ENCODE peak calls at places on chromosomes 4 and X, in ten cellular contexts. One of them, this sample, is unnamed.

GRCh38 chrX:42530027-42530426 is 247.9 kb downstream of the PPP1R2C start:
- DNase-seq in H9: no peak
- DNase-seq in adrenal gland: no peak
- DNase-seq in suprapubic skin: no peak
- DNase-seq in left lung: no peak
- DNase-seq in thyroid gland: no peak
- DNase-seq in small intestine: peak
- DNase-seq in mammary epithelial cell: peak
- DNase-seq in mesendoderm: peak
- DNase-seq in Karpas-422: no peak
- DNase-seq in this sample: no peak

GRCh38 chr4:120692964-120693363 is 229.6 kb downstream of the PRDM5 start:
- DNase-seq in mesendoderm: no peak
- DNase-seq in Karpas-422: no peak
- DNase-seq in mammary epithelial cell: peak
- DNase-seq in left lung: no peak
- DNase-seq in suprapubic skin: no peak
- DNase-seq in thyroid gland: no peak
- DNase-seq in adrenal gland: peak
- DNase-seq in small intestine: peak
- DNase-seq in H9: no peak
- DNase-seq in this sample: no peak

GRCh38 chrX:39972340-39972739 is 125.4 kb downstream of the BCOR start:
- DNase-seq in thyroid gland: no peak
- DNase-seq in mesendoderm: no peak
- DNase-seq in left lung: no peak
- DNase-seq in adrenal gland: no peak
- DNase-seq in mammary epithelial cell: no peak
- DNase-seq in H9: no peak
- DNase-seq in Karpas-422: no peak
- DNase-seq in small intestine: no peak
- DNase-seq in suprapubic skin: no peak
- DNase-seq in this sample: no peak

GRCh38 chrX:156004740-156005139 is 7.2 kb downstream of the IL9R start:
- DNase-seq in left lung: no peak
- DNase-seq in suprapubic skin: no peak
- DNase-seq in small intestine: no peak
- DNase-seq in thyroid gland: no peak
- DNase-seq in mammary epithelial cell: no peak
- DNase-seq in mesendoderm: no peak
- DNase-seq in H9: no peak
- DNase-seq in adrenal gland: no peak
- DNase-seq in Karpas-422: no peak
- DNase-seq in this sample: no peak

GRCh38 chr4:99383833-99384392 is 31.4 kb upstream of the ADH1C start:
- DNase-seq in left lung: no peak
- DNase-seq in mammary epithelial cell: no peak
- DNase-seq in adrenal gland: peak
- DNase-seq in Karpas-422: no peak
- DNase-seq in suprapubic skin: no peak
- DNase-seq in mesendoderm: no peak
- DNase-seq in thyroid gland: peak
- DNase-seq in small intestine: no peak
- DNase-seq in H9: no peak
- DNase-seq in this sample: no peak

GRCh38 chr4:143085224-143085623 is 99.5 kb upstream of the USP38 start:
- DNase-seq in left lung: no peak
- DNase-seq in thyroid gland: no peak
- DNase-seq in mammary epithelial cell: no peak
- DNase-seq in Karpas-422: no peak
- DNase-seq in mesendoderm: no peak
- DNase-seq in suprapubic skin: no peak
- DNase-seq in small intestine: no peak
- DNase-seq in H9: no peak
- DNase-seq in adrenal gland: no peak
- DNase-seq in this sample: no peak

GRCh38 chr4:1364748-1365147 is 17.7 kb downstream of the UVSSA start:
- DNase-seq in adrenal gland: no peak
- DNase-seq in mammary epithelial cell: no peak
- DNase-seq in H9: no peak
- DNase-seq in Karpas-422: no peak
- DNase-seq in small intestine: no peak
- DNase-seq in mesendoderm: no peak
- DNase-seq in left lung: peak
- DNase-seq in suprapubic skin: no peak
- DNase-seq in thyroid gland: no peak
- DNase-seq in this sample: no peak

GRCh38 chrX:53288173-53288572 is 6.8 kb upstream of the IQSEC2 start:
- DNase-seq in H9: peak
- DNase-seq in mesendoderm: peak
- DNase-seq in left lung: no peak
- DNase-seq in small intestine: no peak
- DNase-seq in mammary epithelial cell: no peak
- DNase-seq in Karpas-422: no peak
- DNase-seq in thyroid gland: no peak
- DNase-seq in adrenal gland: peak
- DNase-seq in suprapubic skin: no peak
- DNase-seq in this sample: no peak

GRCh38 chr4:70874268-70875156 is 27.7 kb upstream of the MOB1B start:
- DNase-seq in mammary epithelial cell: no peak
- DNase-seq in mesendoderm: no peak
- DNase-seq in small intestine: no peak
- DNase-seq in suprapubic skin: no peak
- DNase-seq in left lung: no peak
- DNase-seq in Karpas-422: peak
- DNase-seq in thyroid gland: no peak
- DNase-seq in H9: no peak
- DNase-seq in adrenal gland: no peak
- DNase-seq in this sample: no peak

GRCh38 chrX:134718329-134719317 is 60.4 kb upstream of the PLAC1 start:
- DNase-seq in small intestine: peak
- DNase-seq in left lung: no peak
- DNase-seq in adrenal gland: no peak
- DNase-seq in Karpas-422: no peak
- DNase-seq in thyroid gland: peak
- DNase-seq in mammary epithelial cell: peak
- DNase-seq in mesendoderm: peak
- DNase-seq in suprapubic skin: no peak
- DNase-seq in H9: no peak
- DNase-seq in this sample: no peak

GRCh38 chrX:85998954-85999353 is 48.4 kb downstream of the CHM start:
- DNase-seq in adrenal gland: no peak
- DNase-seq in left lung: no peak
- DNase-seq in suprapubic skin: no peak
- DNase-seq in Karpas-422: no peak
- DNase-seq in H9: no peak
- DNase-seq in thyroid gland: no peak
- DNase-seq in mesendoderm: no peak
- DNase-seq in mammary epithelial cell: no peak
- DNase-seq in small intestine: no peak
- DNase-seq in this sample: no peak

GRCh38 chrX:85996555-85996954 is 50.8 kb downstream of the CHM start:
- DNase-seq in Karpas-422: peak
- DNase-seq in mesendoderm: peak
- DNase-seq in thyroid gland: no peak
- DNase-seq in small intestine: no peak
- DNase-seq in mammary epithelial cell: no peak
- DNase-seq in left lung: no peak
- DNase-seq in adrenal gland: no peak
- DNase-seq in H9: no peak
- DNase-seq in suprapubic skin: no peak
- DNase-seq in this sample: no peak

GRCh38 chrX:86002076-86002896 is 45.1 kb downstream of the CHM start:
- DNase-seq in mesendoderm: peak
- DNase-seq in adrenal gland: no peak
- DNase-seq in small intestine: peak
- DNase-seq in Karpas-422: no peak
- DNase-seq in mammary epithelial cell: peak
- DNase-seq in suprapubic skin: no peak
- DNase-seq in thyroid gland: peak
- DNase-seq in left lung: peak
- DNase-seq in H9: peak
- DNase-seq in this sample: no peak
- H3K27ac ChIP-seq in mesendoderm: peak
- H3K27ac ChIP-seq in adrenal gland: no peak
- H3K27ac ChIP-seq in small intestine: no peak
- H3K27ac ChIP-seq in Karpas-422: no peak
- H3K27ac ChIP-seq in mammary epithelial cell: no peak
- H3K27ac ChIP-seq in suprapubic skin: no peak
- H3K27ac ChIP-seq in thyroid gland: no peak
- H3K27ac ChIP-seq in left lung: no peak
- H3K27ac ChIP-seq in H9: no peak
- H3K27ac ChIP-seq in this sample: no peak

GRCh38 chrX:1248381-1249061 is 20.1 kb upstream of the CSF2RA start:
- DNase-seq in H9: peak
- DNase-seq in thyroid gland: peak
- DNase-seq in small intestine: no peak
- DNase-seq in Karpas-422: no peak
- DNase-seq in mammary epithelial cell: no peak
- DNase-seq in adrenal gland: no peak
- DNase-seq in suprapubic skin: no peak
- DNase-seq in mesendoderm: peak
- DNase-seq in left lung: peak
- DNase-seq in this sample: no peak

GRCh38 chrX:1244164-1245076 is 24.2 kb upstream of the CSF2RA start:
- DNase-seq in suprapubic skin: no peak
- DNase-seq in thyroid gland: no peak
- DNase-seq in mammary epithelial cell: no peak
- DNase-seq in Karpas-422: no peak
- DNase-seq in left lung: no peak
- DNase-seq in mesendoderm: peak
- DNase-seq in small intestine: no peak
- DNase-seq in H9: peak
- DNase-seq in adrenal gland: no peak
- DNase-seq in this sample: no peak

GRCh38 chrX:1246816-1247215 is 21.8 kb upstream of the CSF2RA start:
- DNase-seq in mammary epithelial cell: peak
- DNase-seq in left lung: peak
- DNase-seq in adrenal gland: peak
- DNase-seq in suprapubic skin: no peak
- DNase-seq in Karpas-422: peak
- DNase-seq in mesendoderm: peak
- DNase-seq in small intestine: peak
- DNase-seq in H9: peak
- DNase-seq in thyroid gland: peak
- DNase-seq in this sample: no peak

GRCh38 chrX:1249101-1249887 is 19.3 kb upstream of the CSF2RA start:
- DNase-seq in small intestine: no peak
- DNase-seq in mammary epithelial cell: no peak
- DNase-seq in H9: peak
- DNase-seq in thyroid gland: peak
- DNase-seq in mesendoderm: peak
- DNase-seq in suprapubic skin: no peak
- DNase-seq in left lung: peak
- DNase-seq in adrenal gland: peak
- DNase-seq in Karpas-422: peak
- DNase-seq in this sample: no peak
- H3K27ac ChIP-seq in small intestine: no peak
- H3K27ac ChIP-seq in mammary epithelial cell: no peak
- H3K27ac ChIP-seq in H9: peak
- H3K27ac ChIP-seq in thyroid gland: peak
- H3K27ac ChIP-seq in mesendoderm: peak
- H3K27ac ChIP-seq in suprapubic skin: peak
- H3K27ac ChIP-seq in left lung: peak
- H3K27ac ChIP-seq in adrenal gland: no peak
- H3K27ac ChIP-seq in Karpas-422: no peak
- H3K27ac ChIP-seq in this sample: no peak

GRCh38 chr4:185224597-185224996 is 15.2 kb downstream of the SNX25 start:
- DNase-seq in thyroid gland: no peak
- DNase-seq in H9: no peak
- DNase-seq in Karpas-422: no peak
- DNase-seq in left lung: no peak
- DNase-seq in mammary epithelial cell: no peak
- DNase-seq in mesendoderm: no peak
- DNase-seq in suprapubic skin: no peak
- DNase-seq in small intestine: no peak
- DNase-seq in adrenal gland: no peak
- DNase-seq in this sample: no peak

GRCh38 chr4:185227713-185228278 is 18.4 kb downstream of the SNX25 start:
- DNase-seq in thyroid gland: no peak
- DNase-seq in mammary epithelial cell: no peak
- DNase-seq in H9: no peak
- DNase-seq in mesendoderm: no peak
- DNase-seq in adrenal gland: no peak
- DNase-seq in left lung: no peak
- DNase-seq in Karpas-422: no peak
- DNase-seq in small intestine: no peak
- DNase-seq in suprapubic skin: no peak
- DNase-seq in this sample: no peak

GRCh38 chr4:185227131-185227551 is 17.7 kb downstream of the SNX25 start:
- DNase-seq in H9: no peak
- DNase-seq in left lung: no peak
- DNase-seq in mesendoderm: peak
- DNase-seq in Karpas-422: peak
- DNase-seq in adrenal gland: peak
- DNase-seq in suprapubic skin: no peak
- DNase-seq in small intestine: peak
- DNase-seq in mammary epithelial cell: no peak
- DNase-seq in thyroid gland: peak
- DNase-seq in this sample: no peak

GRCh38 chr4:185232370-185232769 is 23.0 kb downstream of the SNX25 start:
- DNase-seq in adrenal gland: no peak
- DNase-seq in Karpas-422: no peak
- DNase-seq in thyroid gland: no peak
- DNase-seq in H9: no peak
- DNase-seq in mammary epithelial cell: no peak
- DNase-seq in small intestine: peak
- DNase-seq in suprapubic skin: no peak
- DNase-seq in mesendoderm: no peak
- DNase-seq in left lung: no peak
- DNase-seq in this sample: no peak

GRCh38 chr4:185229021-185229818 is 19.8 kb downstream of the SNX25 start:
- DNase-seq in adrenal gland: no peak
- DNase-seq in left lung: peak
- DNase-seq in suprapubic skin: no peak
- DNase-seq in thyroid gland: no peak
- DNase-seq in small intestine: no peak
- DNase-seq in Karpas-422: no peak
- DNase-seq in H9: no peak
- DNase-seq in mesendoderm: peak
- DNase-seq in mammary epithelial cell: no peak
- DNase-seq in this sample: no peak
- H3K27ac ChIP-seq in adrenal gland: no peak
- H3K27ac ChIP-seq in left lung: no peak
- H3K27ac ChIP-seq in suprapubic skin: no peak
- H3K27ac ChIP-seq in thyroid gland: no peak
- H3K27ac ChIP-seq in small intestine: no peak
- H3K27ac ChIP-seq in Karpas-422: no peak
- H3K27ac ChIP-seq in H9: no peak
- H3K27ac ChIP-seq in mesendoderm: no peak
- H3K27ac ChIP-seq in mammary epithelial cell: no peak
- H3K27ac ChIP-seq in this sample: no peak

DNA sequence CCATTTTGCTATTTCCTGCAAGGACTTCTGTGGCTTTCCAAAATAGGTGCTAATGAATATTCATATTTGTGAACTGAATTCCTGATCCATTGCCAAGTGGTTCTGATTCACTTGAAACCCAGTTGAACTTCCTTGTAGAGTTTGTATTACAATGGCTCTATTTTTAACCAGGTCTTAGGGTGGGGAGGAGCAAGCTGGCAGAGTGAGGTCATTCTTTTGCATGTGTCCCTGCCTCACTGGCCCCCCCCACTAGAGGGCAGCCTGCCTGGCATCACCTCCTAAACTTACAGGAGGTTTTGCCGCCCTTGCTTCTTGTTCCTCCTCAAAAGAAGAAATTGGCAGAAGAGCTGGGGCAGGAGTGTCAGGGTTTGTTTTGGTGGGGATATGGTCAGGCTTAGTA is 10.5 kb downstream of the PTTG2 start:
- DNase-seq in small intestine: peak
- DNase-seq in left lung: peak
- DNase-seq in thyroid gland: peak
- DNase-seq in mesendoderm: peak
- DNase-seq in mammary epithelial cell: peak
- DNase-seq in Karpas-422: peak
- DNase-seq in suprapubic skin: no peak
- DNase-seq in adrenal gland: peak
- DNase-seq in H9: peak
- DNase-seq in this sample: peak
- H3K27ac ChIP-seq in small intestine: no peak
- H3K27ac ChIP-seq in left lung: peak
- H3K27ac ChIP-seq in thyroid gland: peak
- H3K27ac ChIP-seq in mesendoderm: no peak
- H3K27ac ChIP-seq in mammary epithelial cell: no peak
- H3K27ac ChIP-seq in Karpas-422: no peak
- H3K27ac ChIP-seq in suprapubic skin: no peak
- H3K27ac ChIP-seq in adrenal gland: no peak
- H3K27ac ChIP-seq in H9: no peak
- H3K27ac ChIP-seq in this sample: peak

This sample was measured in coronary artery.